ENCODE peak calls at places on chromosomes 11 and 22, in nine cellular contexts. N is NCI-H2081, J is small intestine, K is nucleus accumbens, Y is ELR, E is fibroblast of the aortic adventitia, Z is AG10803, W is COR-L47, P is MM.1S. I is an unnamed sample.

GRCh38 chr22:17368144-17368726 is 1.0 kb upstream of the CECR2 start:
- DNase-seq in N (no peak), J (no peak), K (no peak), Y (no peak), E (no peak), Z (no peak), W (no peak), P (no peak), I (no peak)

GRCh38 chr11:2678396-2678795 is 21.4 kb downstream of the KCNQ1OT1 start:
- DNase-seq in N (no peak), J (no peak), K (no peak), Y (no peak), E (no peak), Z (no peak), W (no peak), P (no peak), I (no peak)

GRCh38 chr11:44556735-44557409 is 8.6 kb upstream of the CD82 start:
- DNase-seq in N (peak), J (peak), K (peak), Y (peak), E (peak), Z (peak), W (peak), P (peak), I (no peak)

GRCh38 chr11:81707881-81708280 is 1025.8 kb downstream of the FAM181B start:
- DNase-seq in N (no peak), J (no peak), K (no peak), Y (no peak), E (no peak), Z (no peak), W (no peak), P (no peak), I (no peak)

GRCh38 chr11:129141748-129142475 is 50.2 kb downstream of the ARHGAP32 start:
- DNase-seq in N (peak), J (peak), K (no peak), Y (no peak), E (peak), Z (peak), W (no peak), P (no peak), I (no peak)

GRCh38 chr11:109794501-109794900 is 298.7 kb upstream of the ZC3H12C start:
- DNase-seq in N (no peak), J (no peak), K (no peak), Y (peak), E (no peak), Z (no peak), W (no peak), P (no peak), I (no peak)

GRCh38 chr22:47928626-47929025 is 1166.2 kb downstream of the TBC1D22A start:
- DNase-seq in N (no peak), J (no peak), K (no peak), Y (no peak), E (no peak), Z (no peak), W (no peak), P (no peak), I (no peak)

GRCh38 chr11:114154271-114155047 is 94.9 kb downstream of the ZBTB16 start:
- DNase-seq in N (no peak), J (no peak), K (no peak), Y (no peak), E (peak), Z (peak), W (no peak), P (no peak), I (no peak)

GRCh38 chr11:95443386-95443785 is 212.4 kb upstream of the SESN3 start:
- DNase-seq in N (no peak), J (peak), K (no peak), Y (no peak), E (no peak), Z (no peak), W (no peak), P (peak), I (no peak)

GRCh38 chr11:73752216-73752867 is 8.5 kb downstream of the RAB6A start:
- DNase-seq in N (no peak), J (no peak), K (no peak), Y (no peak), E (no peak), Z (no peak), W (no peak), P (no peak), I (no peak)

GRCh38 chr11:15874699-15875098 is 481.6 kb downstream of the SOX6 start:
- DNase-seq in N (no peak), J (no peak), K (no peak), Y (no peak), E (no peak), Z (no peak), W (no peak), P (no peak), I (no peak)

GRCh38 chr11:27313157-27313821 is 49.7 kb downstream of the CCDC34 start:
- DNase-seq in N (no peak), J (no peak), K (no peak), Y (no peak), E (peak), Z (peak), W (no peak), P (no peak), I (no peak)

GRCh38 chr11:82003671-82004148 is 730.0 kb downstream of the FAM181B start:
- DNase-seq in N (no peak), J (no peak), K (no peak), Y (no peak), E (peak), Z (peak), W (no peak), P (no peak), I (no peak)

GRCh38 chr11:76790251-76790650 is 7.1 kb downstream of the TSKU start:
- DNase-seq in N (no peak), J (no peak), K (no peak), Y (no peak), E (no peak), Z (no peak), W (no peak), P (no peak), I (no peak)

GRCh38 chr11:120055646-120056045 is 82.3 kb downstream of the TRIM29 start:
- DNase-seq in N (no peak), J (no peak), K (no peak), Y (no peak), E (peak), Z (peak), W (no peak), P (no peak), I (no peak)

GRCh38 chr11:66330931-66331330 is 5.3 kb downstream of the RIN1 start:
- DNase-seq in N (no peak), J (no peak), K (no peak), Y (no peak), E (no peak), Z (no peak), W (no peak), P (no peak), I (no peak)

GRCh38 chr11:72829178-72829577 is 15.0 kb downstream of the ATG16L2 start:
- DNase-seq in N (no peak), J (no peak), K (no peak), Y (no peak), E (no peak), Z (no peak), W (no peak), P (no peak), I (no peak)

GRCh38 chr11:60762851-60763691 is 6.4 kb downstream of the MS4A15 start:
- DNase-seq in N (peak), J (no peak), K (no peak), Y (peak), E (no peak), Z (no peak), W (peak), P (peak), I (no peak)

GRCh38 chr11:102470257-102470656 is 17.7 kb upstream of the TMEM123 start:
- DNase-seq in N (no peak), J (no peak), K (no peak), Y (no peak), E (no peak), Z (no peak), W (no peak), P (peak), I (no peak)

I was measured in H54.